ENCODE peak calls at places on chromosomes 7 and 10, in five cellular contexts. One of them, this sample, is unnamed.

GRCh38 chr7:31029674-31030073 is 22.4 kb upstream of the ADCYAP1R1 start:
- DNase-seq in heart left ventricle: no peak
- DNase-seq in epithelial cell of esophagus: no peak
- DNase-seq in bronchial epithelial cell: no peak
- DNase-seq in mucosa of descending colon: no peak
- DNase-seq in this sample: no peak

GRCh38 chr10:8193546-8193945 is 139.1 kb downstream of the GATA3 start:
- DNase-seq in heart left ventricle: no peak
- DNase-seq in epithelial cell of esophagus: no peak
- DNase-seq in bronchial epithelial cell: no peak
- DNase-seq in mucosa of descending colon: no peak
- DNase-seq in this sample: no peak

GRCh38 chr7:95804090-95804489 is 31.7 kb downstream of the DYNC1I1 start:
- DNase-seq in heart left ventricle: no peak
- DNase-seq in epithelial cell of esophagus: no peak
- DNase-seq in bronchial epithelial cell: no peak
- DNase-seq in mucosa of descending colon: no peak
- DNase-seq in this sample: no peak

GRCh38 chr10:28627102-28627501 is 50.2 kb upstream of the BAMBI start:
- DNase-seq in heart left ventricle: no peak
- DNase-seq in epithelial cell of esophagus: no peak
- DNase-seq in bronchial epithelial cell: no peak
- DNase-seq in mucosa of descending colon: no peak
- DNase-seq in this sample: no peak

GRCh38 chr7:100582650-100583049 is 3.3 kb downstream of the LRCH4 start:
- DNase-seq in heart left ventricle: no peak
- DNase-seq in epithelial cell of esophagus: no peak
- DNase-seq in bronchial epithelial cell: no peak
- DNase-seq in mucosa of descending colon: peak
- DNase-seq in this sample: no peak

GRCh38 chr7:44065431-44066110 is at the start of gene PGAM2:
- DNase-seq in heart left ventricle: peak
- DNase-seq in epithelial cell of esophagus: no peak
- DNase-seq in bronchial epithelial cell: no peak
- DNase-seq in mucosa of descending colon: no peak
- DNase-seq in this sample: no peak

GRCh38 chr10:116211682-116212081 is 61.3 kb downstream of the GFRA1 start:
- DNase-seq in heart left ventricle: no peak
- DNase-seq in epithelial cell of esophagus: no peak
- DNase-seq in bronchial epithelial cell: no peak
- DNase-seq in mucosa of descending colon: no peak
- DNase-seq in this sample: peak

GRCh38 chr7:43849069-43849468 is 20.2 kb downstream of the MRPS24 start:
- DNase-seq in heart left ventricle: no peak
- DNase-seq in epithelial cell of esophagus: no peak
- DNase-seq in bronchial epithelial cell: no peak
- DNase-seq in mucosa of descending colon: no peak
- DNase-seq in this sample: no peak

GRCh38 chr7:91344911-91345310 is 80.7 kb downstream of the FZD1 start:
- DNase-seq in heart left ventricle: no peak
- DNase-seq in epithelial cell of esophagus: no peak
- DNase-seq in bronchial epithelial cell: no peak
- DNase-seq in mucosa of descending colon: no peak
- DNase-seq in this sample: no peak

GRCh38 chr7:44415047-44415446 is 75.4 kb downstream of the NUDCD3 start:
- DNase-seq in heart left ventricle: no peak
- DNase-seq in epithelial cell of esophagus: peak
- DNase-seq in bronchial epithelial cell: peak
- DNase-seq in mucosa of descending colon: no peak
- DNase-seq in this sample: no peak

DNA sequence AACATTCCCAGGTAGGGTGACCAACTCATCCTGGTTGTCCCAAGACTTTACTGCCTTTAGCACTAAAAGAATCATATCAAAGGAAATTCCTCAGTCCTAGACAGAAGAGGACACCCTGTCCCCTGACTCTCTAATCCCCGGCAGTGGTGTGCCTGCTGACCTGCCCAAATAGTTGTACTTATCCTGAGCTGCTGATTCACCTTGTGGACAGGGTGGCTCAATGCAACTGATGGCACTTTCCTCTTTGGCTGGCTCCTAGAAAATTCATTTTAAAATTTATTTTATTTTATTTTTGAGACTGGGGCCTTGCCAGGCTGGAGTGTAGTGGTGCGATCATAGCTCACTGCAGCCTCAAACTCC is 111.7 kb downstream of the JCAD start:
- DNase-seq in heart left ventricle: no peak
- DNase-seq in epithelial cell of esophagus: peak
- DNase-seq in bronchial epithelial cell: peak
- DNase-seq in mucosa of descending colon: no peak
- DNase-seq in this sample: no peak
- TF ChIP-seq CTCF in heart left ventricle: no peak
- TF ChIP-seq CTCF in epithelial cell of esophagus: peak
- TF ChIP-seq CTCF in bronchial epithelial cell: peak
- TF ChIP-seq CTCF in mucosa of descending colon: no peak
- TF ChIP-seq CTCF in this sample: no peak

GRCh38 chr7:144656960-144657359 is 178.9 kb downstream of the TPK1 start:
- DNase-seq in heart left ventricle: no peak
- DNase-seq in epithelial cell of esophagus: peak
- DNase-seq in bronchial epithelial cell: no peak
- DNase-seq in mucosa of descending colon: no peak
- DNase-seq in this sample: no peak
- TF ChIP-seq CTCF in heart left ventricle: no peak
- TF ChIP-seq CTCF in epithelial cell of esophagus: peak
- TF ChIP-seq CTCF in bronchial epithelial cell: no peak
- TF ChIP-seq CTCF in mucosa of descending colon: no peak
- TF ChIP-seq CTCF in this sample: no peak

GRCh38 chr7:33673029-33673700 is 232.2 kb upstream of the BMPER start:
- DNase-seq in heart left ventricle: no peak
- DNase-seq in epithelial cell of esophagus: no peak
- DNase-seq in bronchial epithelial cell: no peak
- DNase-seq in mucosa of descending colon: no peak
- DNase-seq in this sample: no peak

GRCh38 chr7:33667261-33667660 is 238.1 kb upstream of the BMPER start:
- DNase-seq in heart left ventricle: no peak
- DNase-seq in epithelial cell of esophagus: peak
- DNase-seq in bronchial epithelial cell: peak
- DNase-seq in mucosa of descending colon: no peak
- DNase-seq in this sample: no peak

GRCh38 chr7:33666526-33666925 is 238.8 kb upstream of the BMPER start:
- DNase-seq in heart left ventricle: no peak
- DNase-seq in epithelial cell of esophagus: peak
- DNase-seq in bronchial epithelial cell: peak
- DNase-seq in mucosa of descending colon: no peak
- DNase-seq in this sample: no peak

GRCh38 chr7:33671521-33672262 is 233.6 kb upstream of the BMPER start:
- DNase-seq in heart left ventricle: no peak
- DNase-seq in epithelial cell of esophagus: peak
- DNase-seq in bronchial epithelial cell: peak
- DNase-seq in mucosa of descending colon: no peak
- DNase-seq in this sample: no peak

DNA sequence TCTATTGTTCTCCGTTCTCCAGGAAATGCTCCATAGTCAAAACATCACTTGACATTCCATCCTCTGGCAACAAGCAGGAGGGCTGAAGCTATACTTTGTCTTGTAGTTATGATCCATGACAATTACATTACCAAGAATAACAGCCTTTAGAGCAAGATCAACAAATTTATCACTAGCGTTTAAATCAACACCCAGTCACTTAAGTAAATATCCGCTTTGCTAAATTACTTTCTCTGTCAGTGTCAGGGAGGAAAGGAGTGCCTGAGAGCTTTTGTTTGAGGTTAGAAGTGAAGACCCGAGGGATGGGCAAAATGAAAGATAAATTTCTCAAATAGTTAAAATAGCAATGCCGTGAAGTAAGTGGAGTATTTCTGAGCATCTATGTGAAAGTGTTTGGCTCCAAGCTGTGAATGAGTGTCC is 236.1 kb upstream of the BMPER start:
- DNase-seq in heart left ventricle: no peak
- DNase-seq in epithelial cell of esophagus: peak
- DNase-seq in bronchial epithelial cell: peak
- DNase-seq in mucosa of descending colon: no peak
- DNase-seq in this sample: no peak
- TF ChIP-seq CTCF in heart left ventricle: no peak
- TF ChIP-seq CTCF in epithelial cell of esophagus: no peak
- TF ChIP-seq CTCF in bronchial epithelial cell: no peak
- TF ChIP-seq CTCF in mucosa of descending colon: no peak
- TF ChIP-seq CTCF in this sample: no peak

GRCh38 chr10:104546336-104546735 is 94.8 kb upstream of the SORCS3 start:
- DNase-seq in heart left ventricle: no peak
- DNase-seq in epithelial cell of esophagus: no peak
- DNase-seq in bronchial epithelial cell: no peak
- DNase-seq in mucosa of descending colon: no peak
- DNase-seq in this sample: no peak
- TF ChIP-seq CTCF in heart left ventricle: no peak
- TF ChIP-seq CTCF in epithelial cell of esophagus: no peak
- TF ChIP-seq CTCF in bronchial epithelial cell: no peak
- TF ChIP-seq CTCF in mucosa of descending colon: no peak
- TF ChIP-seq CTCF in this sample: no peak

GRCh38 chr10:128522551-128523289 is 396.5 kb upstream of the MKI67 start:
- DNase-seq in heart left ventricle: no peak
- DNase-seq in epithelial cell of esophagus: no peak
- DNase-seq in bronchial epithelial cell: no peak
- DNase-seq in mucosa of descending colon: no peak
- DNase-seq in this sample: no peak
- TF ChIP-seq CTCF in heart left ventricle: no peak
- TF ChIP-seq CTCF in epithelial cell of esophagus: no peak
- TF ChIP-seq CTCF in bronchial epithelial cell: no peak
- TF ChIP-seq CTCF in mucosa of descending colon: no peak
- TF ChIP-seq CTCF in this sample: no peak

GRCh38 chr10:87658858-87659555 is 671 bp upstream of the PAPSS2 start:
- DNase-seq in heart left ventricle: no peak
- DNase-seq in epithelial cell of esophagus: no peak
- DNase-seq in bronchial epithelial cell: no peak
- DNase-seq in mucosa of descending colon: peak
- DNase-seq in this sample: no peak

GRCh38 chr10:87661861-87662785 is 2.4 kb downstream of the PAPSS2 start:
- DNase-seq in heart left ventricle: no peak
- DNase-seq in epithelial cell of esophagus: no peak
- DNase-seq in bronchial epithelial cell: no peak
- DNase-seq in mucosa of descending colon: no peak
- DNase-seq in this sample: no peak

GRCh38 chr10:87660484-87661133 is 931 bp downstream of the PAPSS2 start:
- DNase-seq in heart left ventricle: peak
- DNase-seq in epithelial cell of esophagus: peak
- DNase-seq in bronchial epithelial cell: peak
- DNase-seq in mucosa of descending colon: peak
- DNase-seq in this sample: no peak

GRCh38 chr10:87658383-87658795 is 1.3 kb upstream of the PAPSS2 start:
- DNase-seq in heart left ventricle: no peak
- DNase-seq in epithelial cell of esophagus: peak
- DNase-seq in bronchial epithelial cell: no peak
- DNase-seq in mucosa of descending colon: no peak
- DNase-seq in this sample: no peak

GRCh38 chr10:87659571-87660483 is at the start of gene PAPSS2:
- DNase-seq in heart left ventricle: peak
- DNase-seq in epithelial cell of esophagus: peak
- DNase-seq in bronchial epithelial cell: peak
- DNase-seq in mucosa of descending colon: peak
- DNase-seq in this sample: peak
- TF ChIP-seq CTCF in heart left ventricle: no peak
- TF ChIP-seq CTCF in epithelial cell of esophagus: no peak
- TF ChIP-seq CTCF in bronchial epithelial cell: no peak
- TF ChIP-seq CTCF in mucosa of descending colon: no peak
- TF ChIP-seq CTCF in this sample: peak

GRCh38 chr7:2002561-2003450 is 229.9 kb downstream of the MAD1L1 start:
- DNase-seq in heart left ventricle: peak
- DNase-seq in epithelial cell of esophagus: no peak
- DNase-seq in bronchial epithelial cell: no peak
- DNase-seq in mucosa of descending colon: peak
- DNase-seq in this sample: no peak

GRCh38 chr7:2001601-2002442 is 230.9 kb downstream of the MAD1L1 start:
- DNase-seq in heart left ventricle: no peak
- DNase-seq in epithelial cell of esophagus: peak
- DNase-seq in bronchial epithelial cell: peak
- DNase-seq in mucosa of descending colon: peak
- DNase-seq in this sample: no peak

GRCh38 chr7:2004841-2005351 is 227.8 kb downstream of the MAD1L1 start:
- DNase-seq in heart left ventricle: peak
- DNase-seq in epithelial cell of esophagus: no peak
- DNase-seq in bronchial epithelial cell: no peak
- DNase-seq in mucosa of descending colon: peak
- DNase-seq in this sample: no peak

GRCh38 chr7:2003931-2004812 is 228.6 kb downstream of the MAD1L1 start:
- DNase-seq in heart left ventricle: peak
- DNase-seq in epithelial cell of esophagus: no peak
- DNase-seq in bronchial epithelial cell: no peak
- DNase-seq in mucosa of descending colon: peak
- DNase-seq in this sample: no peak

GRCh38 chr7:2003451-2003930 is 229.3 kb downstream of the MAD1L1 start:
- DNase-seq in heart left ventricle: peak
- DNase-seq in epithelial cell of esophagus: no peak
- DNase-seq in bronchial epithelial cell: no peak
- DNase-seq in mucosa of descending colon: peak
- DNase-seq in this sample: no peak
- TF ChIP-seq CTCF in heart left ventricle: no peak
- TF ChIP-seq CTCF in epithelial cell of esophagus: no peak
- TF ChIP-seq CTCF in bronchial epithelial cell: no peak
- TF ChIP-seq CTCF in mucosa of descending colon: no peak
- TF ChIP-seq CTCF in this sample: no peak